ENCODE peak calls at places on chromosomes 7 and 10, in five cellular contexts. H is GM12865, U is PC-3, S is epithelial cell of esophagus, C is HCT116. V is an unnamed sample.

GRCh38 chr7:128387663-128388485 is 21.9 kb downstream of the IMPDH1 start:
- DNase-seq in H (peak; percentile 67), U (peak; percentile 80), S (peak; percentile 58), C (peak; percentile 54), V (peak; percentile 54)

GRCh38 chr10:127715782-127716378 is 21.1 kb upstream of the FOXI2 start:
- DNase-seq in H (peak; percentile 20), U (peak; percentile 34), S (peak; percentile 49), C (peak; percentile 46), V (peak; percentile 41)

GRCh38 chr7:45036801-45037200 is 36.8 kb downstream of the CCM2 start:
- DNase-seq in H (peak; percentile 23), U (no peak), S (no peak), C (no peak), V (no peak)

GRCh38 chr7:130154501-130155317 is 50.5 kb downstream of the TMEM209 start:
- DNase-seq in H (no peak), U (peak; percentile 19), S (no peak), C (no peak), V (peak; percentile 47)

GRCh38 chr10:110802551-110803238 is 69.0 kb upstream of the PDCD4 start:
- DNase-seq in H (peak; percentile 79), U (no peak), S (peak; percentile 75), C (no peak), V (peak; percentile 63)

GRCh38 chr10:6396652-6397051 is 183.4 kb downstream of the PRKCQ start:
- DNase-seq in H (no peak), U (peak; percentile 38), S (peak; percentile 86), C (no peak), V (no peak)

GRCh38 chr7:40986351-40986873 is 716.5 kb downstream of the INHBA start:
- DNase-seq in H (no peak), U (peak; percentile 76), S (peak; percentile 57), C (no peak), V (peak; percentile 16)

GRCh38 chr7:132915652-132916051 is 166.2 kb downstream of the CHCHD3 start:
- DNase-seq in H (no peak), U (no peak), S (no peak), C (no peak), V (peak; percentile 73)

GRCh38 chr7:141462958-141463357 is 88.3 kb upstream of the AGK start:
- DNase-seq in H (no peak), U (no peak), S (no peak), C (no peak), V (peak; percentile 73)

GRCh38 chr10:78761241-78761825 is 307.4 kb upstream of the ZMIZ1 start:
- DNase-seq in H (no peak), U (no peak), S (no peak), C (no peak), V (no peak)

GRCh38 chr7:154480817-154481216 is 428.6 kb downstream of the DPP6 start:
- DNase-seq in H (no peak), U (no peak), S (no peak), C (no peak), V (no peak)

GRCh38 chr7:54662701-54663100 is 96.3 kb downstream of the SEC61G start:
- DNase-seq in H (no peak), U (no peak), S (no peak), C (no peak), V (no peak)

GRCh38 chr7:158585721-158586498 is 1.7 kb downstream of the PTPRN2 start:
- DNase-seq in H (no peak), U (no peak), S (no peak), C (no peak), V (peak; percentile 28)

GRCh38 chr7:158586499-158587191 is 978 bp downstream of the PTPRN2 start:
- DNase-seq in H (no peak), U (no peak), S (no peak), C (no peak), V (no peak)

GRCh38 chr7:158588878-158589442 is 1.3 kb upstream of the PTPRN2 start:
- DNase-seq in H (no peak), U (no peak), S (no peak), C (no peak), V (no peak)

GRCh38 chr7:158588085-158588877 is 658 bp upstream of the PTPRN2 start:
- DNase-seq in H (no peak), U (no peak), S (no peak), C (no peak), V (no peak)

GRCh38 chr7:158587425-158588084 is at the start of gene PTPRN2:
- DNase-seq in H (peak; percentile 50), U (peak; percentile 41), S (peak; percentile 60), C (no peak), V (peak; percentile 61)
- H3K4me3 ChIP-seq in H (no peak within 1 kb of the TSS), U (no peak within 1 kb of the TSS), S (no peak within 1 kb of the TSS), C (no peak within 1 kb of the TSS), V (peak within 1 kb of the TSS; percentile 20)

GRCh38 chr10:70617798-70618568 is 15.4 kb upstream of the PRF1 start:
- DNase-seq in H (no peak), U (peak; percentile 54), S (peak; percentile 45), C (no peak), V (no peak)
- H3K4me3 ChIP-seq in H (no peak overlapping the region), U (no peak overlapping the region), S (no peak overlapping the region), C (no peak overlapping the region), V (no peak overlapping the region)

GRCh38 chr10:70343712-70344111 is 38.7 kb downstream of the LRRC20 start:
- DNase-seq in H (no peak), U (no peak), S (no peak), C (no peak), V (no peak)

GRCh38 chr10:70341016-70341415 is 41.4 kb downstream of the LRRC20 start:
- DNase-seq in H (no peak), U (no peak), S (no peak), C (no peak), V (no peak)

GRCh38 chr10:70344144-70344543 is 38.3 kb downstream of the LRRC20 start:
- DNase-seq in H (no peak), U (no peak), S (no peak), C (no peak), V (no peak)

GRCh38 chr10:70346155-70346554 is 36.3 kb downstream of the LRRC20 start:
- DNase-seq in H (no peak), U (no peak), S (no peak), C (no peak), V (no peak)

DNA sequence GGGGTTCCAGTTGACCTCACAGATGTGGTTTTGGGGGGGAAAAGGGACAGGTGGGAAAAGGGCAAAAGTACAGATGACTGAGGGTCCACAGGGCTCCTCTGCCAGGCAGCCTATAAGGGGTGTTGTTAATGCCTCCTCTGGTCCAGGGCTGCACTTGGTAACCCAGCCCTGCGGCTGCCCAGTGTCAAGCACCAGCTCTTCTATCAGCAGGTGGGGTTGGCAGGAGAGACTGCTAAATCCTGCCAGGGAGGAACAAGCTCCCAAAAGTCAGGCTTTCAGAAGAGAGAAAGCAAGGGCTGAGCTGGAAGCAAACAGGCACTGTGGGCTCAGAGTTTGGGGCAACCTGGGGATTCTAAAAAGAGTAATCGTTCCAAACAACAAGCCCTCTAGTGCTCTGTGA is 39.1 kb downstream of the LRRC20 start:
- DNase-seq in H (no peak), U (no peak), S (no peak), C (no peak), V (no peak)
- H3K4me3 ChIP-seq in H (no peak overlapping the region), U (no peak overlapping the region), S (no peak overlapping the region), C (no peak overlapping the region), V (no peak overlapping the region)

DNA sequence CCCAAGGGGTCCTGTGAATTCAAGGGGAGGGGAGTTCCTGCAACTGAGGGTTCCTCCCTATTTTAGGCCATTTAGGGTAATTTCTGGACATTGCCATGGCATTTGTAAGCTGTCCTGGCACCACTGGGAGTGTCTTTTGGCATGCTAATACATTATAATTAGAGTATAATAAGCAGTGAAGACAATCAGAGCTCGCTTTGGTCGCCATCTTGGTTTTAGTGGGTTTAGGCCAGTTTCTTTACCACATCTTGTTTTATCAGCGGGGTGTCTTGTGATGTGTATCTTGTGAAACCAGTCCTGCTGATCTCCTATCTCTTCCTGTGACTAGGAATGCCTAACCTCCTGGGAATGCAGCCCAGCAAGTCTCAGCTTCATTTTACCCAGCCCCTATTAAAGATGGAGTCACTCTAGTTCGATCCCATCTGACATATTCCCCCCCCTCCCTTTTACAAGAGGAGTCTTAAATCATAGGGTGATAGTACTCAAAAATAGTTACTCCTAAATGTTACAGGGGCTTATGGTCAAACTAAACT is 43.2 kb downstream of the SVOPL start:
- DNase-seq in H (no peak), U (peak; percentile 44), S (peak; percentile 55), C (no peak), V (no peak)
- H3K4me3 ChIP-seq in H (no peak overlapping the region), U (no peak overlapping the region), S (no peak overlapping the region), C (no peak overlapping the region), V (no peak overlapping the region)

GRCh38 chr7:107594961-107595737 is 15.1 kb downstream of the BCAP29 start:
- DNase-seq in H (no peak), U (peak; percentile 91), S (peak; percentile 94), C (no peak), V (no peak)
- H3K4me3 ChIP-seq in H (no peak overlapping the region), U (no peak overlapping the region), S (no peak overlapping the region), C (no peak overlapping the region), V (no peak overlapping the region)

GRCh38 chr7:144786079-144786478 is 49.8 kb downstream of the TPK1 start:
- DNase-seq in H (no peak), U (no peak), S (no peak), C (no peak), V (no peak)
- H3K4me3 ChIP-seq in H (no peak overlapping the region), U (no peak overlapping the region), S (no peak overlapping the region), C (no peak overlapping the region), V (no peak overlapping the region)

GRCh38 chr10:93547522-93547921 is 18.9 kb upstream of the FFAR4 start:
- DNase-seq in H (no peak), U (no peak), S (no peak), C (no peak), V (no peak)

GRCh38 chr10:93541402-93542357 is 24.8 kb upstream of the FFAR4 start:
- DNase-seq in H (peak; percentile 17), U (peak; percentile 72), S (peak; percentile 53), C (peak; percentile 27), V (peak; percentile 65)

DNA sequence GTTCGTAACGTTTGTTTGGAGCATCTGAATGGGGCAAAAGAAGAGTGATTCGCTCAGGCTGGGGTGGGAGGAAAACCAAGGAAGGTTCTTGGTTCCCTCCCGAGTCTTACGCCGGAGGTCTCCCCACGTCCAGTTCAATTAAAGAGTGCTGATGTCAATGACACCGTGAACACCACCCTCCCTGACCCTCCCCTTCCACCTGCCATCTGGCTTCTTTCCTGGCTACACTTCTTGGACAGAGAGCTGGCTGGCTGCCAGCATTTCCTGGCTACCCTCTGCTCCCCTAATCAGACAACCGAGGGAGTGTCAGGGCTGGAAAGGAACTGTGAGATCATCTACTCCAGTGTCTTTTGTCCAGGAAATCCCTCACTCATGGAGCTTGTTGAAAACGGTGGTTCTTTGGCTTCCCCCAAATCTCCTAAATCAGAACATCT is 24.1 kb upstream of the FFAR4 start:
- DNase-seq in H (no peak), U (peak; percentile 32), S (peak; percentile 8), C (no peak), V (peak; percentile 94)
- H3K4me3 ChIP-seq in H (no peak overlapping the region), U (peak overlapping the region; percentile 60), S (no peak overlapping the region), C (no peak overlapping the region), V (peak overlapping the region; percentile 20)

GRCh38 chr10:133520193-133520738 is 6.9 kb upstream of the CYP2E1 start:
- DNase-seq in H (peak; percentile 79), U (peak; percentile 79), S (peak; percentile 42), C (peak; percentile 39), V (peak; percentile 79)
- H3K4me3 ChIP-seq in H (peak overlapping the region; percentile 41), U (peak overlapping the region; percentile 64), S (no peak overlapping the region), C (peak overlapping the region; percentile 54), V (no peak overlapping the region)

V was measured in small intestine.